ENCODE peak calls at places on chromosome 22, in seven cellular contexts. K is HCT116, E is HepG2, B is K562, P is H1, I is SK-N-SH, R is GM12878. U is an unnamed sample.

GRCh38 chr22:23969071-23969470 is 2.4 kb downstream of the DDTL start:
- DNase-seq in P (peak; percentile 29), R (no peak), E (no peak), B (peak; percentile 1), K (no peak), I (no peak), U (no peak)

GRCh38 chr22:31846161-31847115 is 92.6 kb downstream of the DEPDC5 start:
- DNase-seq in K (no peak), I (peak; percentile 25), E (no peak), P (no peak), B (peak; percentile 26), R (no peak), U (no peak)

GRCh38 chr22:44037519-44038370 is 13.6 kb downstream of the PARVB start:
- DNase-seq in P (no peak), B (no peak), K (peak; percentile 69), R (no peak), E (no peak), I (no peak), U (no peak)

GRCh38 chr22:26389125-26389524 is 39.9 kb upstream of the ASPHD2 start:
- DNase-seq in P (no peak), R (no peak), I (no peak), B (no peak), K (no peak), E (no peak), U (no peak)

GRCh38 chr22:23841736-23842404 is 3.1 kb upstream of the DERL3 start:
- DNase-seq in P (no peak), E (no peak), R (no peak), K (no peak), I (peak; percentile 49), B (no peak), U (no peak)

GRCh38 chr22:24165673-24166072 is 15.6 kb upstream of the SUSD2 start:
- DNase-seq in I (no peak), P (no peak), R (no peak), K (no peak), E (no peak), B (no peak), U (no peak)

GRCh38 chr22:33535937-33536875 is 384.1 kb downstream of the LARGE1 start:
- DNase-seq in K (no peak), B (no peak), P (no peak), I (peak; percentile 39), E (no peak), R (no peak), U (no peak)

GRCh38 chr22:24138649-24139420 is 42.5 kb upstream of the SUSD2 start:
- DNase-seq in R (no peak), I (no peak), P (no peak), K (no peak), E (no peak), B (no peak), U (peak; percentile 44)

GRCh38 chr22:32804036-32804435 is 2.5 kb downstream of the TIMP3 start:
- DNase-seq in E (no peak), P (no peak), I (no peak), B (no peak), K (no peak), R (no peak), U (no peak)

GRCh38 chr22:44085743-44086741 is 61.9 kb downstream of the PARVB start:
- DNase-seq in I (peak; percentile 76), E (peak; percentile 43), K (peak; percentile 52), P (no peak), R (peak; percentile 27), B (peak; percentile 23), U (peak; percentile 79)

GRCh38 chr22:36432592-36433317 is 45.0 kb upstream of the MYH9 start:
- DNase-seq in B (no peak), I (no peak), R (no peak), P (no peak), E (peak; percentile 23), K (no peak), U (no peak)

GRCh38 chr22:46084943-46085830 is 65.1 kb upstream of the PPARA start:
- DNase-seq in I (peak; percentile 74), K (no peak), P (no peak), B (peak; percentile 71), E (no peak), R (no peak), U (no peak)

GRCh38 chr22:41793871-41794270 is 6.6 kb upstream of the CCDC134 start:
- DNase-seq in B (no peak), P (no peak), I (no peak), K (no peak), E (no peak), R (no peak), U (no peak)

GRCh38 chr22:35819421-35819820 is 101.7 kb downstream of the APOL5 start:
- DNase-seq in R (no peak), B (no peak), K (no peak), P (no peak), E (peak; percentile 54), I (no peak), U (no peak)

GRCh38 chr22:26777402-26777801 is 120.0 kb downstream of the MIAT start:
- DNase-seq in E (no peak), B (no peak), K (no peak), I (no peak), P (no peak), R (no peak), U (peak; percentile 88)

GRCh38 chr22:36162127-36163034 is 1.8 kb upstream of the APOL3 start:
- DNase-seq in K (no peak), R (peak; percentile 70), E (no peak), P (no peak), B (no peak), I (no peak), U (no peak)

GRCh38 chr22:26431151-26431995 is 2.3 kb downstream of the ASPHD2 start:
- DNase-seq in P (no peak), K (no peak), R (peak; percentile 26), I (no peak), E (no peak), B (no peak), U (no peak)

GRCh38 chr22:35904332-35904692 is 124.3 kb downstream of the RBFOX2 start:
- DNase-seq in P (no peak), I (no peak), B (no peak), K (no peak), R (no peak), E (no peak), U (no peak)

GRCh38 chr22:24457894-24458293 is 30.5 kb downstream of the ADORA2A start:
- DNase-seq in R (no peak), B (no peak), I (no peak), K (no peak), E (no peak), P (no peak), U (no peak)

GRCh38 chr22:39997939-39998726 is 3.4 kb downstream of the FAM83F start:
- DNase-seq in B (no peak), I (peak; percentile 76), K (no peak), P (peak; percentile 59), R (no peak), E (no peak), U (peak; percentile 55)
- TF ChIP-seq JUND in B (no peak), I (no peak), K (no peak), P (no peak), R (no peak), E (no peak), U (no peak)

GRCh38 chr22:17674152-17674551 is 35.6 kb downstream of the BCL2L13 start:
- DNase-seq in E (no peak), K (no peak), I (no peak), B (no peak), P (no peak), R (no peak), U (no peak)
- TF ChIP-seq JUND in E (no peak), K (no peak), I (no peak), B (no peak), P (no peak), R (no peak), U (no peak)

GRCh38 chr22:49296561-49296960 is 531.1 kb downstream of the BRD1 start:
- DNase-seq in B (no peak), R (no peak), I (no peak), P (peak; percentile 23), E (no peak), K (no peak), U (no peak)

GRCh38 chr22:49294656-49295464 is 532.8 kb downstream of the BRD1 start:
- DNase-seq in P (peak; percentile 11), I (no peak), B (no peak), E (no peak), K (no peak), R (no peak), U (no peak)

GRCh38 chr22:49295851-49296560 is 531.7 kb downstream of the BRD1 start:
- DNase-seq in I (no peak), B (no peak), E (no peak), P (peak; percentile 33), R (no peak), K (no peak), U (no peak)

GRCh38 chr22:49297286-49297870 is 530.3 kb downstream of the BRD1 start:
- DNase-seq in P (peak; percentile 34), K (no peak), B (no peak), E (no peak), R (no peak), I (no peak), U (no peak)

GRCh38 chr22:49295465-49295743 is 532.3 kb downstream of the BRD1 start:
- DNase-seq in B (no peak), E (no peak), K (no peak), P (no peak), I (no peak), R (no peak), U (no peak)
- TF ChIP-seq JUND in B (no peak), E (no peak), K (no peak), P (no peak), I (no peak), R (no peak), U (no peak)

DNA sequence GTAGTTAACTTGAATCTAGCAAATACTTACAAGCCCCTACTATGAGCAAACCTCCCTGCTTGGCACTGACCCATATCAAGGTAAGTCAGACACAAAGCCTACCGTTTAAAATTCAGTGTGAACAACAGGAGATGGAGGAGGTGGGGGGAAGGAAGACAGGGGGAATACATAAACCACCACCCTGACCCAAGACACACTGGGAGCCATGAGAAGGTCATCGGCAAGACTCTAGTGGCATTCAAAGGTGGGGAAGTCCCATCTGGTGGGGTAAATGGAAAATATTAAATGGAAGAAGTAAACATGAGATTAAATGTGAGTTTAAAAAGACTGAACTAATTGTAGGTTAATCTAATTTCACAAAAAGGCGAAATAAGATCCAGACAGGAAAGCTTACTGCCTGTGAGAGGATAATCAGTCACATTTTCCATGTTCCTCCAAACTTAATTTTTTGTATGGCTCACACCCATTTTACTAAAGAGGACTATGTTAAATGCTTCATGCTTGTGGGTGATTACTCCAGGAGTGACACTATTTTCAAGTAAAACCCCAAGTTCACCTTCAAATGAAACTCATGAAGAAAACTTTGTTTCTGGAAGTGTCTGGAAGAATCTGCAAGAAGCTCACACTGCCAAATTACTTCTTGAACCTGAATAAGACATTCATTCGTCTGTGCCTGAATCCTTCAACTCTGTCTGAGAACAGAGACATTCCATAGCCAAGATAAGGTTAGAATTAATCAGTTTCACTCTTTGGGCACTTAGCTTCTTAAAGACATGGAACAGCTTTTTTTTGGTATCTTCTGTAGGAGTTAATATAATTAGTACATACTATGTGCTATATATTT is 51.7 kb downstream of the PITPNB start:
- DNase-seq in P (no peak), B (no peak), R (no peak), K (no peak), E (no peak), I (no peak), U (no peak)
- TF ChIP-seq JUND in P (no peak), B (no peak), R (no peak), K (no peak), E (no peak), I (no peak), U (no peak)

GRCh38 chr22:38298312-38299000 is 18.8 kb downstream of the CSNK1E start:
- DNase-seq in B (peak; percentile 21), E (no peak), R (no peak), K (peak; percentile 58), I (peak; percentile 52), P (no peak), U (no peak)
- TF ChIP-seq JUND in B (no peak), E (no peak), R (no peak), K (no peak), I (no peak), P (no peak), U (no peak)